ENCODE peak calls at places on chromosomes 1 and 21, in seven cellular contexts. R is nephron progenitor cell, D is tibial artery, M is upper lobe of right lung, E is adrenal gland, B is astrocyte of the cerebellum, V is osteoblast. F is an unnamed sample.

GRCh38 chr1:98084188-98084587 is 163.4 kb upstream of the DPYD start:
- DNase-seq in R (no peak), D (no peak), M (no peak), E (no peak), B (no peak), V (no peak), F (no peak)

GRCh38 chr1:237166593-237167077 is 124.7 kb downstream of the RYR2 start:
- DNase-seq in R (no peak), D (no peak), M (no peak), E (no peak), B (peak; percentile 5), V (no peak), F (no peak)

GRCh38 chr1:14787604-14788003 is 189.1 kb downstream of the KAZN start:
- DNase-seq in R (no peak), D (no peak), M (no peak), E (no peak), B (no peak), V (no peak), F (no peak)

GRCh38 chr1:161088587-161089110 is 709 bp downstream of the NECTIN4 start:
- DNase-seq in R (no peak), D (no peak), M (no peak), E (no peak), B (no peak), V (peak; percentile 97), F (no peak)

GRCh38 chr1:200888349-200888838 is 6.3 kb upstream of the INAVA start:
- DNase-seq in R (peak; percentile 21), D (no peak), M (no peak), E (no peak), B (no peak), V (no peak), F (peak; percentile 39)

GRCh38 chr1:175597206-175597605 is 146.2 kb downstream of the TNR start:
- DNase-seq in R (no peak), D (no peak), M (no peak), E (no peak), B (no peak), V (peak; percentile 38), F (no peak)

GRCh38 chr1:108505766-108506075 is 54.2 kb upstream of the EEIG2 start:
- DNase-seq in R (no peak), D (no peak), M (no peak), E (no peak), B (no peak), V (no peak), F (no peak)

GRCh38 chr21:34536820-34537219 is 24.8 kb upstream of the KCNE1 start:
- DNase-seq in R (no peak), D (no peak), M (no peak), E (peak; percentile 63), B (no peak), V (peak; percentile 73), F (no peak)

GRCh38 chr1:110605901-110606783 is at the start of gene KCNA2:
- DNase-seq in R (peak; percentile 78), D (no peak), M (peak; percentile 68), E (no peak), B (no peak), V (peak; percentile 90), F (peak; percentile 35)

GRCh38 chr1:162857850-162858249 is 3.1 kb downstream of the CCDC190 start:
- DNase-seq in R (no peak), D (no peak), M (no peak), E (no peak), B (no peak), V (no peak), F (no peak)

GRCh38 chr1:189311915-189312314 is 1165.7 kb downstream of the BRINP3 start:
- DNase-seq in R (no peak), D (no peak), M (no peak), E (no peak), B (no peak), V (no peak), F (no peak)

GRCh38 chr1:106954830-106955229 is 101.6 kb upstream of the PRMT6 start:
- DNase-seq in R (no peak), D (no peak), M (no peak), E (no peak), B (no peak), V (no peak), F (no peak)

GRCh38 chr1:236143104-236143948 is 987 bp downstream of the GPR137B start:
- DNase-seq in R (peak; percentile 42), D (no peak), M (no peak), E (no peak), B (no peak), V (peak; percentile 97), F (no peak)

GRCh38 chr1:225694151-225694603 is 41.3 kb upstream of the ENAH start:
- DNase-seq in R (no peak), D (peak; percentile 45), M (no peak), E (peak; percentile 79), B (peak; percentile 9), V (no peak), F (no peak)

GRCh38 chr1:200540281-200540680 is 80.3 kb downstream of the KIF14 start:
- DNase-seq in R (no peak), D (no peak), M (no peak), E (no peak), B (no peak), V (no peak), F (no peak)

GRCh38 chr1:84913025-84913892 is 20.3 kb upstream of the LPAR3 start:
- DNase-seq in R (no peak), D (no peak), M (no peak), E (peak; percentile 40), B (no peak), V (no peak), F (no peak)

GRCh38 chr21:44459712-44460440 is 4.6 kb downstream of the LRRC3 start:
- DNase-seq in R (no peak), D (no peak), M (no peak), E (no peak), B (no peak), V (peak; percentile 65), F (no peak)

GRCh38 chr1:150537732-150538684 is 11.2 kb upstream of the ADAMTSL4 start:
- DNase-seq in R (no peak), D (no peak), M (no peak), E (no peak), B (no peak), V (peak; percentile 88), F (no peak)

GRCh38 chr21:38171723-38172344 is 85.0 kb upstream of the KCNJ15 start:
- DNase-seq in R (peak; percentile 62), D (no peak), M (no peak), E (peak; percentile 25), B (no peak), V (peak; percentile 73), F (no peak)

GRCh38 chr1:37945743-37946702 is 830 bp downstream of the INPP5B start:
- DNase-seq in R (peak; percentile 21), D (peak; percentile 85), M (peak; percentile 69), E (peak; percentile 78), B (peak; percentile 45), V (peak; percentile 99), F (no peak)

GRCh38 chr1:145707183-145707867 is at the start of gene PDZK1:
- DNase-seq in R (no peak), D (no peak), M (no peak), E (peak; percentile 31), B (no peak), V (no peak), F (no peak)

GRCh38 chr1:240366636-240367035 is 245.3 kb downstream of the GREM2 start:
- DNase-seq in R (no peak), D (no peak), M (no peak), E (no peak), B (no peak), V (no peak), F (no peak)

GRCh38 chr1:228280106-228280901 is 72.5 kb downstream of the OBSCN start:
- DNase-seq in R (no peak), D (no peak), M (peak; percentile 52), E (no peak), B (no peak), V (no peak), F (peak; percentile 12)

GRCh38 chr1:31297273-31298247 is 728 bp downstream of the ZCCHC17 start:
- DNase-seq in R (no peak), D (no peak), M (no peak), E (no peak), B (no peak), V (peak; percentile 36), F (no peak)

GRCh38 chr1:14929547-14930223 is 223.9 kb upstream of the TMEM51 start:
- DNase-seq in R (no peak), D (no peak), M (no peak), E (peak; percentile 83), B (peak; percentile 38), V (peak; percentile 97), F (no peak)

GRCh38 chr1:205576805-205577761 is 54.7 kb downstream of the ELK4 start:
- DNase-seq in R (no peak), D (no peak), M (peak; percentile 45), E (no peak), B (no peak), V (peak; percentile 31), F (no peak)

GRCh38 chr1:101105877-101106276 is 80.3 kb upstream of the DPH5 start:
- DNase-seq in R (no peak), D (no peak), M (no peak), E (no peak), B (peak; percentile 12), V (peak; percentile 4), F (no peak)

GRCh38 chr1:119225831-119226230 is 85.4 kb upstream of the WARS2 start:
- DNase-seq in R (no peak), D (no peak), M (no peak), E (no peak), B (no peak), V (no peak), F (no peak)
- TF ChIP-seq CTCF in R (peak; percentile 14), D (no peak), M (no peak), E (no peak), B (no peak), V (peak; percentile 17), F (no peak)

DNA sequence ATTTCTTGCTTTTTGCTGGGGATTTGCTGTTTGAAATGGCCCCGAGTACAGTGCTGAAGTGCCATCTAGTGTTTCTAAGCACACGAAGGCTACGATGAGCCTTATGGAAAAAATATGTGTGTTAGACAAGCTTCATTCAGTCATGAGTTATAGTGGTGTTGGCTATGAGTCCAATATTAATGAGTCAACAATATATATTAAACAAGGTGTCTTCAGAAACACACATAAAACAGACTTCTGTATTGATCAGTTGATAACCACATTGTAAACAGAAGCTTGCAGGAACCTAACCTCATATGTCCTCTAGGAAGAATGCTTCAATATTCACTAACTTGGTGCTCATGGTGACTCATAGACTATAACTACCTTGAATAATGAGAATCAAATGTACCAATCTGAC is 1.7 kb upstream of the GJB5 start:
- DNase-seq in R (no peak), D (no peak), M (no peak), E (no peak), B (no peak), V (no peak), F (no peak)
- TF ChIP-seq CTCF in R (no peak), D (no peak), M (no peak), E (no peak), B (no peak), V (no peak), F (no peak)

GRCh38 chr1:222358100-222358499 is 189.8 kb downstream of the HHIPL2 start:
- DNase-seq in R (no peak), D (no peak), M (no peak), E (no peak), B (no peak), V (no peak), F (no peak)
- TF ChIP-seq CTCF in R (no peak), D (no peak), M (no peak), E (no peak), B (no peak), V (no peak), F (no peak)

DNA sequence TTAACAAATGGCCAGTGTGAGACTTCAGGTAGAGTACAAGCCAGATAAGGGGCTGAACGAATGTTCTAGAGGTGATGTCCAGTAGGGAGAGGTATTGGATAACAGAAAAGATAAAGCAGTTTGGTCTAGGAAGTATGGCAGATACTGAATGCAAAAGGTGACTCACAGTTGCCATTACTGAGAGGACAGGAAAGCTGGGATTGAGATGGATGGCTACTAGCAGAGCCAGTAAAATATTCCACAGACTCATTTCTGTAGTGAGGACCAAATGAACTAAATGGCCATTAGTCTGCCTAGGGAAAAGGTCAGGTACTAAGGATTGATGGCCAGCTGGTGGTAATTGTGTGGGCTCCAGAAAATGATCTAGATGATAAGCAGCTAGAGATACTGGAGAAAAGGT is 11.5 kb downstream of the MACO1 start:
- DNase-seq in R (no peak), D (no peak), M (no peak), E (peak; percentile 55), B (no peak), V (no peak), F (no peak)
- TF ChIP-seq CTCF in R (no peak), D (no peak), M (no peak), E (no peak), B (no peak), V (peak; percentile 11), F (no peak)

F was measured in activated B cell treated with CpG ODN at 0.5 μM for 24 hours.